ENCODE peak calls at places on chromosome 14, in seven cellular contexts. P is stomach, F is GM12878, W is astrocyte of the spinal cord, K is IMR-90, I is mammary epithelial cell, Q is choroid plexus epithelial cell. G is an unnamed sample.

GRCh38 chr14:23327947-23328744 is 6.9 kb downstream of the PABPN1 start:
- DNase-seq in P (peak), F (no peak), W (peak), K (peak), I (peak), Q (peak), G (peak)

GRCh38 chr14:79658224-79658623 is 553.1 kb downstream of the DIO2 start:
- DNase-seq in P (no peak), F (no peak), W (no peak), K (no peak), I (no peak), Q (no peak), G (no peak)

GRCh38 chr14:104710071-104710735 is 13.8 kb upstream of the ADSS1 start:
- DNase-seq in P (no peak), F (no peak), W (no peak), K (no peak), I (no peak), Q (no peak), G (no peak)

GRCh38 chr14:50489851-50490250 is 42.5 kb downstream of the MAP4K5 start:
- DNase-seq in P (no peak), F (no peak), W (no peak), K (no peak), I (no peak), Q (no peak), G (no peak)

GRCh38 chr14:64444984-64445845 is 20.1 kb upstream of the AKAP5 start:
- DNase-seq in P (no peak), F (peak), W (peak), K (peak), I (peak), Q (peak), G (peak)

GRCh38 chr14:105937253-105938054 is 411.1 kb downstream of the TMEM121 start:
- DNase-seq in P (peak), F (no peak), W (no peak), K (no peak), I (no peak), Q (no peak), G (no peak)

GRCh38 chr14:91580886-91581615 is 70.9 kb upstream of the PPP4R3A start:
- DNase-seq in P (no peak), F (no peak), W (no peak), K (no peak), I (no peak), Q (no peak), G (no peak)

GRCh38 chr14:101761881-101762529 is 496 bp downstream of the PPP2R5C start:
- DNase-seq in P (peak), F (no peak), W (no peak), K (no peak), I (no peak), Q (no peak), G (no peak)

GRCh38 chr14:65356327-65356836 is 56.1 kb upstream of the FUT8 start:
- DNase-seq in P (peak), F (no peak), W (peak), K (peak), I (peak), Q (peak), G (peak)

GRCh38 chr14:68412505-68413496 is 380.1 kb downstream of the ZFP36L1 start:
- DNase-seq in P (no peak), F (no peak), W (no peak), K (no peak), I (no peak), Q (no peak), G (no peak)

GRCh38 chr14:51657762-51658161 is 6.1 kb downstream of the FRMD6 start:
- DNase-seq in P (no peak), F (no peak), W (no peak), K (peak), I (peak), Q (no peak), G (no peak)

GRCh38 chr14:56280843-56281242 is 162.6 kb downstream of the PELI2 start:
- DNase-seq in P (no peak), F (no peak), W (no peak), K (no peak), I (no peak), Q (no peak), G (no peak)

GRCh38 chr14:55071870-55072640 is 20.6 kb downstream of the MAPK1IP1L start:
- DNase-seq in P (no peak), F (peak), W (peak), K (peak), I (peak), Q (peak), G (peak)

GRCh38 chr14:35222324-35222723 is 69.9 kb upstream of the PSMA6 start:
- DNase-seq in P (no peak), F (no peak), W (no peak), K (no peak), I (no peak), Q (no peak), G (no peak)

GRCh38 chr14:77124345-77125274 is 17.0 kb downstream of the ZDHHC22 start:
- DNase-seq in P (peak), F (no peak), W (peak), K (peak), I (peak), Q (peak), G (no peak)

GRCh38 chr14:37622231-37622923 is 26.9 kb downstream of the TTC6 start:
- DNase-seq in P (no peak), F (no peak), W (peak), K (no peak), I (no peak), Q (peak), G (no peak)

GRCh38 chr14:47919334-47919846 is 244.0 kb upstream of the MDGA2 start:
- DNase-seq in P (no peak), F (no peak), W (no peak), K (no peak), I (no peak), Q (no peak), G (no peak)

GRCh38 chr14:96666088-96666487 is 131.1 kb upstream of the VRK1 start:
- DNase-seq in P (no peak), F (no peak), W (no peak), K (no peak), I (no peak), Q (no peak), G (no peak)

GRCh38 chr14:26281280-26281998 is 316.4 kb downstream of the NOVA1 start:
- DNase-seq in P (no peak), F (no peak), W (peak), K (peak), I (peak), Q (peak), G (peak)

GRCh38 chr14:78425332-78425731 is 255.2 kb downstream of the NRXN3 start:
- DNase-seq in P (no peak), F (no peak), W (no peak), K (no peak), I (no peak), Q (no peak), G (no peak)

GRCh38 chr14:32711103-32711680 is 227.5 kb upstream of the NPAS3 start:
- DNase-seq in P (no peak), F (no peak), W (peak), K (peak), I (no peak), Q (peak), G (peak)

GRCh38 chr14:105498430-105499255 is 7.6 kb downstream of the TEDC1 start:
- DNase-seq in P (no peak), F (no peak), W (no peak), K (no peak), I (no peak), Q (no peak), G (no peak)

GRCh38 chr14:82621881-82622450 is 1088.3 kb upstream of the SEL1L start:
- DNase-seq in P (no peak), F (no peak), W (no peak), K (no peak), I (no peak), Q (no peak), G (no peak)

GRCh38 chr14:72574687-72575086 is 319.2 kb downstream of the DPF3 start:
- DNase-seq in P (no peak), F (no peak), W (no peak), K (no peak), I (peak), Q (no peak), G (no peak)

GRCh38 chr14:29558516-29558915 is 369.1 kb downstream of the PRKD1 start:
- DNase-seq in P (no peak), F (no peak), W (no peak), K (peak), I (no peak), Q (peak), G (no peak)

GRCh38 chr14:36857842-36858445 is 196.3 kb downstream of the PAX9 start:
- DNase-seq in P (no peak), F (no peak), W (no peak), K (no peak), I (no peak), Q (no peak), G (no peak)

GRCh38 chr14:104343690-104344640 is 205.6 kb downstream of the KIF26A start:
- DNase-seq in P (peak), F (no peak), W (no peak), K (no peak), I (no peak), Q (no peak), G (no peak)

GRCh38 chr14:77359626-77360025 is 17.3 kb downstream of the TMED8 start:
- DNase-seq in P (no peak), F (no peak), W (no peak), K (no peak), I (no peak), Q (no peak), G (no peak)

GRCh38 chr14:22824711-22825359 is 4.9 kb upstream of the MRPL52 start:
- DNase-seq in P (no peak), F (no peak), W (peak), K (peak), I (peak), Q (peak), G (peak)

GRCh38 chr14:54622189-54622958 is 55.4 kb downstream of the SAMD4A start:
- DNase-seq in P (no peak), F (peak), W (no peak), K (no peak), I (no peak), Q (no peak), G (no peak)

GRCh38 chr14:95014036-95014435 is 143.3 kb downstream of the DICER1 start:
- DNase-seq in P (no peak), F (no peak), W (no peak), K (no peak), I (no peak), Q (no peak), G (no peak)

GRCh38 chr14:50780393-50780792 is 50.6 kb downstream of the NIN start:
- DNase-seq in P (no peak), F (no peak), W (no peak), K (no peak), I (no peak), Q (no peak), G (no peak)

GRCh38 chr14:22489957-22490950 is 98.8 kb downstream of the DAD1 start:
- DNase-seq in P (no peak), F (no peak), W (no peak), K (no peak), I (no peak), Q (no peak), G (no peak)

GRCh38 chr14:104341532-104342434 is 203.4 kb downstream of the KIF26A start:
- DNase-seq in P (peak), F (no peak), W (no peak), K (no peak), I (no peak), Q (peak), G (no peak)

GRCh38 chr14:75720828-75721227 is 59.8 kb downstream of the TTLL5 start:
- DNase-seq in P (peak), F (no peak), W (peak), K (no peak), I (peak), Q (peak), G (no peak)

GRCh38 chr14:77097689-77098469 is at the start of gene CIPC:
- DNase-seq in P (peak), F (peak), W (peak), K (peak), I (peak), Q (peak), G (peak)

GRCh38 chr14:63205281-63205575 is 985 bp downstream of the RHOJ start:
- DNase-seq in P (no peak), F (no peak), W (no peak), K (no peak), I (no peak), Q (peak), G (no peak)

GRCh38 chr14:63204407-63205280 is at the start of gene RHOJ:
- DNase-seq in P (no peak), F (no peak), W (peak), K (peak), I (peak), Q (peak), G (no peak)

GRCh38 chr14:63205850-63206249 is 1.6 kb downstream of the RHOJ start:
- DNase-seq in P (no peak), F (no peak), W (peak), K (peak), I (peak), Q (no peak), G (no peak)

GRCh38 chr14:63203015-63203414 is 1.2 kb upstream of the RHOJ start:
- DNase-seq in P (no peak), F (no peak), W (no peak), K (no peak), I (no peak), Q (no peak), G (no peak)

DNA sequence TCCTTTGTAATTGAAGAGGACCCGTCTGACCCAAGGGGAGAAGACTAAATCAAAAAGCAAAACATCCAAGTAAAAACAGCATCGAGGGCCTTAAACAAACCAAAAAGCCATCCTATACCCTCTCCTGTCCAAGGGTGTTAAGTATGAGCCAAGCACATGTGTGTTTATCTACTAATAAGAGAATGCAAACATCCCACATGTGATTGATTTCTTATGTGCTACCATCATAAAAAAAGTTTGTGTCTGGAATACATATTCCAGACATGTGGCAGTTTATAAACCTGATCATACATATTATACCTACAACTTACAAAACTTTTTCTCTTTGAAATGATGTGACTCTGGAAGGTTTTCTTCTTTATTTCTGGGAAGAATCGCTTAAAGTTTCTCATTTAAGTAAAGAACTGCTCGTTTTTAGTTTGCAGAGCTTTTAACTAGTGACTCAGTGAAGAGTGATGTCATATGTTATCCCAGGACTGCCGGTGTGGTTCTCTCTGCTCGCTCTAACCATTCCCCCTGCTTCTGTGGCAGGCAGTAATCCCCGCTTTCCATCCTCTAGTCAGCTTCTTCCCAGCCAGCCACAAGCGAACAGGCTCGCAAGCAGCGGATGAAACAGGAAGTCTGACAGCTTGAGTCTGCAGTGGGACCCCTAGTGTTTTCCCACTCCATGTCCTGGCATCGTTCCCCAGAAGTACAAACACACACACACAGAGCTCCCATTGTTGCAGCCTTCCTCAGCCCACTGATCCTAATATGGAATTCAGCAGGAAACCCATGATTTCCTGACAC is 431 bp upstream of the RHOJ start:
- DNase-seq in P (peak), F (no peak), W (peak), K (peak), I (peak), Q (peak), G (peak)
- H3K4me3 ChIP-seq in P (peak), F (no peak), W (peak), K (peak), I (peak), Q (peak), G (peak)

GRCh38 chr14:103121846-103122577 is 1.2 kb upstream of the TNFAIP2 start:
- DNase-seq in P (peak), F (no peak), W (peak), K (peak), I (no peak), Q (peak), G (peak)
- H3K4me3 ChIP-seq in P (peak), F (peak), W (no peak), K (no peak), I (no peak), Q (no peak), G (no peak)

GRCh38 chr14:90384543-90384911 is 12.3 kb upstream of the CALM1 start:
- DNase-seq in P (no peak), F (no peak), W (no peak), K (peak), I (peak), Q (no peak), G (no peak)
- H3K4me3 ChIP-seq in P (no peak), F (no peak), W (no peak), K (no peak), I (no peak), Q (no peak), G (no peak)

DNA sequence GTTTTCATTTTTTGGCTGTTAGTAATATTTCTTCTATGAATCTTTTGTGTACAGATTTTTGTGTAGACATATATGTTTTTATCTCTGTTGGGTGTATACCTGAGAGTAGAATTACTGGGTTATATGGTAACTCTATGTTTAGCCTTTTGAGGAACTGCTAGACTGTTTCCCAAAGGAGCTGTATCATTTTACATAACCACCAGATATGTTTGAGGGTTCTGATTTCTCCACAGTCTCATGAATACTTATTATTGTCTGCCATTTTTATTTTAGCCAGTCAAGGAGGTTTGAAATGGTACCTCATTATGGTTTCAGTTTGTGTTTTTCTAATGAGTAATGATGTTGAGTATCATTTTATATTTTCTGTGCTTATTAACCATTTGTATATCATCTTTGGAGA is 1.9 kb downstream of the PCNX4 start:
- DNase-seq in P (no peak), F (no peak), W (peak), K (peak), I (no peak), Q (peak), G (no peak)
- H3K4me3 ChIP-seq in P (peak), F (peak), W (peak), K (peak), I (peak), Q (peak), G (peak)

GRCh38 chr14:88791629-88792571 is 853 bp downstream of the EML5 start:
- DNase-seq in P (peak), F (no peak), W (no peak), K (no peak), I (peak), Q (no peak), G (no peak)
- H3K4me3 ChIP-seq in P (peak), F (peak), W (peak), K (peak), I (peak), Q (peak), G (peak)

GRCh38 chr14:60651936-60652673 is 2.8 kb upstream of the SIX1 start:
- DNase-seq in P (no peak), F (no peak), W (no peak), K (peak), I (no peak), Q (no peak), G (no peak)

GRCh38 chr14:60652674-60653387 is 3.6 kb upstream of the SIX1 start:
- DNase-seq in P (no peak), F (no peak), W (no peak), K (peak), I (no peak), Q (peak), G (no peak)

GRCh38 chr14:60653709-60654161 is 4.5 kb upstream of the SIX1 start:
- DNase-seq in P (no peak), F (no peak), W (no peak), K (no peak), I (no peak), Q (no peak), G (no peak)

GRCh38 chr14:60654303-60654925 is 5.1 kb upstream of the SIX1 start:
- DNase-seq in P (no peak), F (no peak), W (peak), K (peak), I (no peak), Q (no peak), G (no peak)

DNA sequence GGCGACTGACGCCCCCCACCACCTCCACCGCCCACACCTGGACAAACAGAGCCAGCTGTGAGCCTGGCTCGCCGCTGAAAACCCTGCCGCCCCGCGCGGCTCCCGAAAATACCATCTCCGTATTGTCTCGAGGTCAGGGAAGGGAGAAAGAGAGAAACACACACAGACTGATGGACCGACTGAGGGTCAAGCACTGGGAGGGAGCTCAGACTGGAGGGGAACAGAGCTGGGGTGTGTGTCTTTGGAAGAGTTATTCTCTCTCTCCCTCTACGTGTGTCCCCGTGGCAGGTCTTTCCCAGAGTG is 4.1 kb upstream of the SIX1 start:
- DNase-seq in P (no peak), F (no peak), W (no peak), K (no peak), I (no peak), Q (no peak), G (no peak)
- H3K4me3 ChIP-seq in P (no peak), F (no peak), W (peak), K (no peak), I (no peak), Q (peak), G (no peak)

GRCh38 chr14:93737574-93737973 is 50.7 kb downstream of the PRIMA1 start:
- DNase-seq in P (no peak), F (no peak), W (no peak), K (no peak), I (no peak), Q (no peak), G (no peak)
- H3K4me3 ChIP-seq in P (no peak), F (no peak), W (no peak), K (no peak), I (no peak), Q (no peak), G (no peak)

DNA sequence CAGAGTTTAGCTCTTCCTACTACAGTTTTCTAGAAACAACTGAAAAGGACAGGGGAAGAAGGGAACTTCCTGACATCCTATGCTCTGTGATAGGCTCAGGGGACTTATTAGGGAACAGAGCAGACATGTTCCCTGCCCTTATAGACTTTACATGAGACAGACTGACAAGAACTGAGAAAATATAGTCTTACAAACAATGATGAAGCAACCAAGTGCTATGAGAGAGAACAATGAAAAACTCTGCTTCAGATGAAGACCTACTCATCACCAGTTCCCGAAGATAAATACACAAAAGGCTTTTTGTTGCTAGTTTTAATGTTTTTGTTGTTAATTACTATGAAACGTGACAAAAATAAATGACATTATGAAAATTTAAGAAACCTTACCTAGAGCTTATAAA is 115.3 kb downstream of the SEC23A start:
- DNase-seq in P (no peak), F (no peak), W (no peak), K (no peak), I (no peak), Q (no peak), G (no peak)
- H3K4me3 ChIP-seq in P (no peak), F (no peak), W (no peak), K (no peak), I (no peak), Q (no peak), G (no peak)